ENCODE peak calls at places on chromosomes 1 and 21, in six cellular contexts. Y is cardiac muscle cell, M is uterus, Z is heart left ventricle, L is lung, X is breast epithelium. Q is an unnamed sample.

GRCh38 chr1:3174487-3175247 is 105.7 kb downstream of the PRDM16 start:
- DNase-seq in L (peak), X (peak), Y (peak), Z (peak), M (peak), Q (peak)

GRCh38 chr21:46077674-46078101 is 20.2 kb upstream of the COL6A2 start:
- DNase-seq in M (peak), Y (no peak), X (peak), L (peak), Z (no peak), Q (no peak)

GRCh38 chr1:83860506-83861221 is 138.3 kb downstream of the TTLL7 start:
- DNase-seq in Z (peak), L (peak), X (peak), M (peak), Y (peak), Q (peak)

GRCh38 chr1:16120940-16121410 is 34.9 kb downstream of the EPHA2 start:
- DNase-seq in L (no peak), Z (peak), X (no peak), M (no peak), Y (no peak), Q (no peak)

GRCh38 chr1:54017979-54018378 is at the start of gene LDLRAD1:
- DNase-seq in X (no peak), Z (no peak), M (no peak), Y (no peak), L (no peak), Q (no peak)

GRCh38 chr1:1116701-1117468 is 996 bp upstream of the C1orf159 start:
- DNase-seq in Z (no peak), Y (no peak), X (peak), L (no peak), M (no peak), Q (no peak)

GRCh38 chr1:28161770-28162550 is 14.5 kb downstream of the PTAFR start:
- DNase-seq in M (no peak), Z (no peak), X (no peak), Y (no peak), L (no peak), Q (no peak)

GRCh38 chr21:31873696-31874599 is 1.1 kb downstream of the HUNK start:
- DNase-seq in L (peak), Z (peak), X (no peak), M (peak), Y (peak), Q (peak)

GRCh38 chr1:45205000-45205909 is 1.1 kb downstream of the ZSWIM5 start:
- DNase-seq in X (no peak), L (no peak), M (peak), Z (peak), Y (peak), Q (peak)

GRCh38 chr1:47650205-47650604 is 212.4 kb downstream of the FOXD2 start:
- DNase-seq in Z (no peak), L (peak), M (no peak), Y (peak), X (no peak), Q (no peak)

GRCh38 chr1:23013657-23014056 is 2.0 kb downstream of the TEX46 start:
- DNase-seq in M (no peak), Z (no peak), L (no peak), X (no peak), Y (no peak), Q (no peak)

GRCh38 chr1:206779565-206780091 is 7.3 kb upstream of the IL10 start:
- DNase-seq in Z (no peak), X (no peak), Y (no peak), L (no peak), M (no peak), Q (no peak)

GRCh38 chr1:152050886-152051764 is 14.3 kb upstream of the S100A11 start:
- DNase-seq in X (no peak), Y (no peak), Z (no peak), L (no peak), M (no peak), Q (no peak)

GRCh38 chr1:210827481-210827880 is 306.5 kb downstream of the KCNH1 start:
- DNase-seq in M (no peak), Y (no peak), Z (no peak), X (no peak), L (no peak), Q (no peak)

GRCh38 chr1:183956559-183957188 is 80.9 kb downstream of the COLGALT2 start:
- DNase-seq in X (no peak), L (no peak), Y (peak), Z (no peak), M (no peak), Q (no peak)

GRCh38 chr1:186420923-186421322 is 40.0 kb downstream of the PDC start:
- DNase-seq in X (no peak), Y (no peak), L (no peak), Z (no peak), M (no peak), Q (no peak)

GRCh38 chr1:30636621-30637020 is 86.8 kb downstream of the MATN1 start:
- DNase-seq in Y (no peak), L (no peak), Z (no peak), M (no peak), X (no peak), Q (no peak)

GRCh38 chr1:93616221-93616995 is 65.2 kb downstream of the BCAR3 start:
- DNase-seq in M (no peak), X (no peak), L (no peak), Z (peak), Y (no peak), Q (no peak)

GRCh38 chr1:97441966-97442365 is 478.9 kb downstream of the DPYD start:
- DNase-seq in X (no peak), M (no peak), Z (no peak), L (no peak), Y (no peak), Q (no peak)

GRCh38 chr1:10604966-10605365 is 130.2 kb downstream of the PEX14 start:
- DNase-seq in M (no peak), Y (no peak), L (no peak), X (peak), Z (no peak), Q (no peak)

GRCh38 chr21:21898801-21899200 is 900.6 kb downstream of the NCAM2 start:
- DNase-seq in X (no peak), M (no peak), Z (no peak), Y (no peak), L (no peak), Q (no peak)

GRCh38 chr1:112704908-112705627 is 1.9 kb downstream of the RHOC start:
- DNase-seq in M (peak), X (peak), Y (peak), L (peak), Z (peak), Q (peak)

GRCh38 chr1:7378346-7379130 is 392.6 kb upstream of the VAMP3 start:
- DNase-seq in Z (no peak), Y (no peak), L (no peak), X (no peak), M (no peak), Q (no peak)

GRCh38 chr1:160362168-160362941 is 4.5 kb upstream of the NHLH1 start:
- DNase-seq in Z (no peak), M (no peak), L (no peak), Y (peak), X (no peak), Q (no peak)

GRCh38 chr1:66313446-66313845 is 220.5 kb upstream of the SGIP1 start:
- DNase-seq in Y (peak), Z (no peak), X (no peak), M (no peak), L (no peak), Q (no peak)

GRCh38 chr21:38156200-38156599 is 100.6 kb upstream of the KCNJ15 start:
- DNase-seq in L (no peak), Z (no peak), M (no peak), Y (no peak), X (no peak), Q (no peak)

GRCh38 chr1:58768971-58769808 is 14.7 kb downstream of the JUN start:
- DNase-seq in M (peak), Y (peak), Z (peak), L (peak), X (peak), Q (peak)

GRCh38 chr1:3072178-3072947 is 3.4 kb downstream of the PRDM16 start:
- DNase-seq in Y (no peak), L (no peak), X (no peak), Z (no peak), M (no peak), Q (no peak)

GRCh38 chr1:19074361-19074901 is 118.0 kb upstream of the IFFO2 start:
- DNase-seq in Z (no peak), L (no peak), M (no peak), X (no peak), Y (no peak), Q (no peak)

GRCh38 chr1:151479462-151479861 is 20.2 kb upstream of the POGZ start:
- DNase-seq in M (no peak), Z (no peak), X (no peak), L (no peak), Y (no peak), Q (no peak)

GRCh38 chr1:111598534-111598933 is 21.1 kb upstream of the RAP1A start:
- DNase-seq in Z (no peak), X (no peak), Y (no peak), L (no peak), M (no peak), Q (no peak)

GRCh38 chr1:93680121-93681094 is 1.2 kb downstream of the BCAR3 start:
- DNase-seq in Z (peak), Y (peak), M (peak), L (peak), X (peak), Q (peak)

GRCh38 chr1:71049951-71050598 is 2.5 kb upstream of the PTGER3 start:
- DNase-seq in M (peak), L (no peak), Z (no peak), X (no peak), Y (peak), Q (no peak)

GRCh38 chr1:224736619-224737352 is 120.7 kb downstream of the CNIH3 start:
- DNase-seq in Y (peak), L (no peak), M (no peak), Z (peak), X (no peak), Q (peak)

GRCh38 chr1:197683895-197684553 is 91.3 kb downstream of the DENND1B start:
- DNase-seq in Y (no peak), X (no peak), Z (no peak), M (no peak), L (no peak), Q (no peak)

GRCh38 chr1:92473781-92474495 is 12.8 kb downstream of the GFI1 start:
- DNase-seq in Z (no peak), L (no peak), X (no peak), Y (no peak), M (no peak), Q (no peak)

GRCh38 chr1:17170571-17170970 is 34.4 kb upstream of the PADI1 start:
- DNase-seq in Z (no peak), Y (no peak), L (no peak), M (no peak), X (no peak), Q (no peak)

GRCh38 chr21:31136891-31137290 is 98.6 kb upstream of the KRTAP19-8 start:
- DNase-seq in M (peak), X (no peak), L (no peak), Z (no peak), Y (peak), Q (no peak)

DNA sequence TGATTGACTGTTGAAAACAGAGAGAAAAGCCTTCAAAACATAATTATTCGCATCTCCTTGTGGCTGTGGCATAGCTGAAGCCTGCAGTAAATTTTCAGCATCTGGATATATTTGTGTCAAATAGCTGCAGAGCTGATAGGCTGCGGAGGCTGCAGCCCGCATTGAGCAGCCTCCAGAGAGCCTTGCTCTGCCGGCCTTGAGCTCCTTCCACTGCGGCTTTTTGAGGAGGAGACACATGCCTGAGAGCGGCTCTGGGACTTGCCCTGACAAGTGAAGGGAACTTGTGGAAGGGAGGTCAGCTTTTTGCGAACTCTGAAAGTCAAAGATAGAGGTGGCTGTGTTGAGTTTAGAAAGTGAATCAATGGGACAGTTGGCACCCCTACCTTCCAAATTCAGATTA is 144.7 kb downstream of the RYR2 start:
- DNase-seq in M (no peak), X (no peak), Z (no peak), Y (no peak), L (no peak), Q (no peak)
- H3K27ac ChIP-seq in M (no peak), X (no peak), Z (no peak), Y (peak), L (no peak), Q (no peak)

GRCh38 chr1:220224033-220224432 is 48.2 kb downstream of the RAB3GAP2 start:
- DNase-seq in X (no peak), L (no peak), M (no peak), Z (no peak), Y (no peak), Q (no peak)
- H3K27ac ChIP-seq in X (no peak), L (no peak), M (no peak), Z (no peak), Y (no peak), Q (no peak)

GRCh38 chr21:42317341-42317741 is 2.1 kb upstream of the TFF3 start:
- DNase-seq in Y (no peak), Z (no peak), L (no peak), X (no peak), M (peak), Q (no peak)
- H3K27ac ChIP-seq in Y (no peak), Z (no peak), L (no peak), X (no peak), M (no peak), Q (no peak)

GRCh38 chr1:170414989-170415733 is 116.8 kb upstream of the GORAB start:
- DNase-seq in M (peak), Z (no peak), L (no peak), X (no peak), Y (peak), Q (no peak)
- H3K27ac ChIP-seq in M (peak), Z (peak), L (no peak), X (peak), Y (no peak), Q (no peak)

GRCh38 chr1:32198237-32199042 is 2.0 kb upstream of the CCDC28B start:
- DNase-seq in L (no peak), Z (no peak), X (no peak), Y (no peak), M (no peak), Q (no peak)
- H3K27ac ChIP-seq in L (peak), Z (peak), X (peak), Y (peak), M (no peak), Q (no peak)

GRCh38 chr1:12339861-12340557 is 110.2 kb downstream of the VPS13D start:
- DNase-seq in X (no peak), Y (peak), L (no peak), M (no peak), Z (no peak), Q (no peak)
- H3K27ac ChIP-seq in X (no peak), Y (no peak), L (no peak), M (no peak), Z (peak), Q (no peak)